ENCODE peak calls at places on chromosomes 4 and X, in seven cellular contexts. One of them, this sample, is unnamed.

GRCh38 chr4:89000844-89001360 is 56.1 kb downstream of the FAM13A start:
- DNase-seq in IMR-90: peak; percentile 60
- DNase-seq in cardiac muscle cell: no peak
- DNase-seq in dorsolateral prefrontal cortex: no peak
- DNase-seq in effector memory CD4-positive, alpha-beta T cell: no peak
- DNase-seq in pancreas: no peak
- DNase-seq in A549: peak; percentile 60
- DNase-seq in this sample: no peak

GRCh38 chr4:179307297-179308136 is 1865.3 kb upstream of the AGA start:
- DNase-seq in cardiac muscle cell: peak; percentile 56
- DNase-seq in pancreas: peak; percentile 29
- DNase-seq in dorsolateral prefrontal cortex: no peak
- DNase-seq in IMR-90: peak; percentile 23
- DNase-seq in A549: peak; percentile 13
- DNase-seq in effector memory CD4-positive, alpha-beta T cell: no peak
- DNase-seq in this sample: no peak

GRCh38 chr4:86977621-86978184 is 42.9 kb downstream of the AFF1 start:
- DNase-seq in dorsolateral prefrontal cortex: no peak
- DNase-seq in IMR-90: peak; percentile 76
- DNase-seq in pancreas: no peak
- DNase-seq in A549: peak; percentile 90
- DNase-seq in effector memory CD4-positive, alpha-beta T cell: no peak
- DNase-seq in cardiac muscle cell: no peak
- DNase-seq in this sample: no peak

GRCh38 chrX:53256446-53257041 is 24.8 kb downstream of the IQSEC2 start:
- DNase-seq in effector memory CD4-positive, alpha-beta T cell: no peak
- DNase-seq in dorsolateral prefrontal cortex: no peak
- DNase-seq in A549: no peak
- DNase-seq in IMR-90: no peak
- DNase-seq in pancreas: no peak
- DNase-seq in cardiac muscle cell: no peak
- DNase-seq in this sample: no peak

GRCh38 chrX:124086411-124086810 is 124.9 kb downstream of the STAG2 start:
- DNase-seq in effector memory CD4-positive, alpha-beta T cell: no peak
- DNase-seq in dorsolateral prefrontal cortex: no peak
- DNase-seq in pancreas: no peak
- DNase-seq in cardiac muscle cell: no peak
- DNase-seq in IMR-90: no peak
- DNase-seq in A549: no peak
- DNase-seq in this sample: no peak

GRCh38 chr4:73922766-73923630 is 53.8 kb downstream of the CXCL1 start:
- DNase-seq in pancreas: no peak
- DNase-seq in effector memory CD4-positive, alpha-beta T cell: no peak
- DNase-seq in A549: peak; percentile 47
- DNase-seq in cardiac muscle cell: no peak
- DNase-seq in IMR-90: peak; percentile 59
- DNase-seq in dorsolateral prefrontal cortex: no peak
- DNase-seq in this sample: no peak

GRCh38 chrX:23887918-23888317 is 19.8 kb downstream of the APOO start:
- DNase-seq in cardiac muscle cell: no peak
- DNase-seq in A549: no peak
- DNase-seq in pancreas: no peak
- DNase-seq in effector memory CD4-positive, alpha-beta T cell: no peak
- DNase-seq in IMR-90: no peak
- DNase-seq in dorsolateral prefrontal cortex: no peak
- DNase-seq in this sample: no peak

GRCh38 chr4:80036949-80037348 is 36.1 kb downstream of the ANTXR2 start:
- DNase-seq in A549: no peak
- DNase-seq in dorsolateral prefrontal cortex: no peak
- DNase-seq in pancreas: no peak
- DNase-seq in effector memory CD4-positive, alpha-beta T cell: no peak
- DNase-seq in cardiac muscle cell: peak; percentile 66
- DNase-seq in IMR-90: peak; percentile 77
- DNase-seq in this sample: no peak

GRCh38 chr4:58061967-58062366 is 951.8 kb upstream of the IGFBP7 start:
- DNase-seq in effector memory CD4-positive, alpha-beta T cell: no peak
- DNase-seq in pancreas: no peak
- DNase-seq in A549: peak; percentile 4
- DNase-seq in IMR-90: no peak
- DNase-seq in cardiac muscle cell: no peak
- DNase-seq in dorsolateral prefrontal cortex: no peak
- DNase-seq in this sample: no peak

GRCh38 chrX:121496966-121497365 is 449.6 kb downstream of the GLUD2 start:
- DNase-seq in A549: no peak
- DNase-seq in dorsolateral prefrontal cortex: no peak
- DNase-seq in pancreas: no peak
- DNase-seq in effector memory CD4-positive, alpha-beta T cell: no peak
- DNase-seq in cardiac muscle cell: no peak
- DNase-seq in IMR-90: no peak
- DNase-seq in this sample: no peak

GRCh38 chrX:9374537-9374936 is 90.3 kb upstream of the TBL1X start:
- DNase-seq in dorsolateral prefrontal cortex: no peak
- DNase-seq in pancreas: no peak
- DNase-seq in effector memory CD4-positive, alpha-beta T cell: no peak
- DNase-seq in IMR-90: no peak
- DNase-seq in cardiac muscle cell: no peak
- DNase-seq in A549: no peak
- DNase-seq in this sample: no peak

GRCh38 chr4:149223659-149224058 is 592.0 kb downstream of the IQCM start:
- DNase-seq in cardiac muscle cell: no peak
- DNase-seq in pancreas: no peak
- DNase-seq in effector memory CD4-positive, alpha-beta T cell: no peak
- DNase-seq in dorsolateral prefrontal cortex: no peak
- DNase-seq in A549: no peak
- DNase-seq in IMR-90: peak; percentile 56
- DNase-seq in this sample: no peak

GRCh38 chr4:23888421-23889319 is 1.2 kb downstream of the PPARGC1A start:
- DNase-seq in IMR-90: peak; percentile 52
- DNase-seq in pancreas: no peak
- DNase-seq in dorsolateral prefrontal cortex: no peak
- DNase-seq in A549: no peak
- DNase-seq in effector memory CD4-positive, alpha-beta T cell: no peak
- DNase-seq in cardiac muscle cell: peak; percentile 83
- DNase-seq in this sample: no peak

GRCh38 chr4:157265281-157265680 is 44.8 kb downstream of the GRIA2 start:
- DNase-seq in effector memory CD4-positive, alpha-beta T cell: no peak
- DNase-seq in IMR-90: no peak
- DNase-seq in cardiac muscle cell: peak; percentile 40
- DNase-seq in dorsolateral prefrontal cortex: no peak
- DNase-seq in pancreas: no peak
- DNase-seq in A549: no peak
- DNase-seq in this sample: no peak

GRCh38 chr4:89365375-89366170 is 58.0 kb upstream of the GPRIN3 start:
- DNase-seq in pancreas: no peak
- DNase-seq in effector memory CD4-positive, alpha-beta T cell: no peak
- DNase-seq in A549: peak; percentile 2
- DNase-seq in IMR-90: no peak
- DNase-seq in cardiac muscle cell: no peak
- DNase-seq in dorsolateral prefrontal cortex: no peak
- DNase-seq in this sample: no peak

GRCh38 chr4:107890779-107891178 is 40.6 kb upstream of the CYP2U1 start:
- DNase-seq in IMR-90: no peak
- DNase-seq in cardiac muscle cell: no peak
- DNase-seq in pancreas: no peak
- DNase-seq in A549: no peak
- DNase-seq in effector memory CD4-positive, alpha-beta T cell: no peak
- DNase-seq in dorsolateral prefrontal cortex: no peak
- DNase-seq in this sample: no peak

GRCh38 chrX:12223650-12224049 is 85.4 kb downstream of the FRMPD4 start:
- DNase-seq in dorsolateral prefrontal cortex: no peak
- DNase-seq in effector memory CD4-positive, alpha-beta T cell: no peak
- DNase-seq in IMR-90: peak; percentile 64
- DNase-seq in cardiac muscle cell: no peak
- DNase-seq in pancreas: no peak
- DNase-seq in A549: peak; percentile 23
- DNase-seq in this sample: no peak

GRCh38 chr4:40721730-40722171 is 28.0 kb upstream of the NSUN7 start:
- DNase-seq in IMR-90: peak; percentile 58
- DNase-seq in effector memory CD4-positive, alpha-beta T cell: no peak
- DNase-seq in cardiac muscle cell: no peak
- DNase-seq in pancreas: no peak
- DNase-seq in A549: peak; percentile 51
- DNase-seq in dorsolateral prefrontal cortex: no peak
- DNase-seq in this sample: no peak

DNA sequence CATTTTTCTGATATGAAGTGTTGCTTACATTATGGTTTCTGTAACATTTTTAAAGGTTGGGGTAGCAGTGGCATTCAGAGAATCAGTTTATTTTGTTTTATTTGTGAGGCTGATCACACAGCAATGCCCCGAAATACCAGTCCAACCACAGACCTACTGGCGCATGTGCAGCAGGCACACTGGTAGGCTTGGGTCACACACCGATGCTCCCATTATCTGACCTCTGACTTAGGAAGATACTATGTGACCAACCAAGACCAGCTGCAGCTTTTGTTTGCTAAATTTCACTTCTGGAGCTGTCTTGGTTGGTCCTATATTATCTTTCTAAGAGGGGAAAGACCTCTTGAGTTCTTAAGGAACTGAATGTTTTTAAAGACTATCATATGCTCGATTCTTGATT is 18.7 kb downstream of the PGM2 start:
- DNase-seq in A549: no peak
- DNase-seq in IMR-90: no peak
- DNase-seq in cardiac muscle cell: no peak
- DNase-seq in effector memory CD4-positive, alpha-beta T cell: no peak
- DNase-seq in dorsolateral prefrontal cortex: no peak
- DNase-seq in pancreas: no peak
- DNase-seq in this sample: no peak
- H3K27ac ChIP-seq in A549: no peak overlapping the region
- H3K27ac ChIP-seq in IMR-90: no peak overlapping the region
- H3K27ac ChIP-seq in cardiac muscle cell: no peak overlapping the region
- H3K27ac ChIP-seq in effector memory CD4-positive, alpha-beta T cell: no peak overlapping the region
- H3K27ac ChIP-seq in dorsolateral prefrontal cortex: no peak overlapping the region
- H3K27ac ChIP-seq in pancreas: no peak overlapping the region
- H3K27ac ChIP-seq in this sample: no peak overlapping the region

DNA sequence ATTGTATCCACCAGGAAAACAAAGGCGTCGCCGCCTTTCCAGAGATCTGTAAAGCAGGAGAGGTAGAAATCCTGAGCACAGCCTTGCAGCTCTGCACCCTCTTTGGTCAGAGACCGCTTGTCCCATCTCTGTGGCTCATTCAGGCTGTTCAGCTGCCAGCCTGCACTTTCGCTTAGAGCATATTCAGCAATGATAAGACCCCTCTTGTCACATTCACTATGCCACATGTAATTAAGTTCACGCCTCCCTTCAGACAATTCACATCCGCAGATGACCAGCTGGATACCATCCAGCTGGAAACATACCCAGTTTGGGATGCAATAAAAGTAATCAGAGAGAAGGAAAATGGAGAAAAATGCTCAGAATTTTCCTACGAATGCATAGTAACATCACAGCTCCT is 335.4 kb downstream of the UNC5C start:
- DNase-seq in IMR-90: no peak
- DNase-seq in A549: no peak
- DNase-seq in pancreas: no peak
- DNase-seq in dorsolateral prefrontal cortex: no peak
- DNase-seq in cardiac muscle cell: peak; percentile 18
- DNase-seq in effector memory CD4-positive, alpha-beta T cell: no peak
- DNase-seq in this sample: peak; percentile 28
- H3K27ac ChIP-seq in IMR-90: no peak overlapping the region
- H3K27ac ChIP-seq in A549: no peak overlapping the region
- H3K27ac ChIP-seq in pancreas: no peak overlapping the region
- H3K27ac ChIP-seq in dorsolateral prefrontal cortex: peak overlapping the region; percentile 63
- H3K27ac ChIP-seq in cardiac muscle cell: no peak overlapping the region
- H3K27ac ChIP-seq in effector memory CD4-positive, alpha-beta T cell: no peak overlapping the region
- H3K27ac ChIP-seq in this sample: peak overlapping the region; percentile 84

GRCh38 chrX:3250946-3251345 is 95.5 kb downstream of the MXRA5 start:
- DNase-seq in A549: no peak
- DNase-seq in pancreas: no peak
- DNase-seq in effector memory CD4-positive, alpha-beta T cell: no peak
- DNase-seq in dorsolateral prefrontal cortex: no peak
- DNase-seq in cardiac muscle cell: no peak
- DNase-seq in IMR-90: peak; percentile 32
- DNase-seq in this sample: no peak

GRCh38 chrX:3244203-3244743 is 102.2 kb downstream of the MXRA5 start:
- DNase-seq in A549: no peak
- DNase-seq in IMR-90: peak; percentile 91
- DNase-seq in pancreas: no peak
- DNase-seq in cardiac muscle cell: no peak
- DNase-seq in dorsolateral prefrontal cortex: no peak
- DNase-seq in effector memory CD4-positive, alpha-beta T cell: no peak
- DNase-seq in this sample: no peak

DNA sequence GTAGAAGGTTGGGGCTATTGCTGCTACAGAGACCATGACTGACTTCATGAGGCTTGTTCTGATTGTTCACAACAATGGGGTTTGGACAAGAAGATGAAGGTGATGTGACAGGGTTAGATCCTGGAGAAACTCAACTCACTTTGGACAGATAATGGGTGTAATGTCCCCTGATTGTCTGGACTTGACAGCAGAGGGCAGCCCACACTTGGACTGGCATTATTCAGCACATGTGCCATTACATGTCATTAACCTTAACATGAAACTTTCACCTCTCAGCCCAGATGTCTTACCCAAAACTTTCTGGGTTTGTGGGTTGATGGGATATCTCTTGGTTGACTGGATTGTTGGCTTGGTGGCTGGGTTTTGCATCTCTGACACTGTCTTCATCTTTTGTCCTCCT is 101.5 kb downstream of the MXRA5 start:
- DNase-seq in cardiac muscle cell: no peak
- DNase-seq in pancreas: no peak
- DNase-seq in dorsolateral prefrontal cortex: no peak
- DNase-seq in A549: peak; percentile 5
- DNase-seq in effector memory CD4-positive, alpha-beta T cell: no peak
- DNase-seq in IMR-90: no peak
- DNase-seq in this sample: no peak
- H3K27ac ChIP-seq in cardiac muscle cell: no peak overlapping the region
- H3K27ac ChIP-seq in pancreas: no peak overlapping the region
- H3K27ac ChIP-seq in dorsolateral prefrontal cortex: no peak overlapping the region
- H3K27ac ChIP-seq in A549: no peak overlapping the region
- H3K27ac ChIP-seq in effector memory CD4-positive, alpha-beta T cell: no peak overlapping the region
- H3K27ac ChIP-seq in IMR-90: peak overlapping the region; percentile 78
- H3K27ac ChIP-seq in this sample: no peak overlapping the region

DNA sequence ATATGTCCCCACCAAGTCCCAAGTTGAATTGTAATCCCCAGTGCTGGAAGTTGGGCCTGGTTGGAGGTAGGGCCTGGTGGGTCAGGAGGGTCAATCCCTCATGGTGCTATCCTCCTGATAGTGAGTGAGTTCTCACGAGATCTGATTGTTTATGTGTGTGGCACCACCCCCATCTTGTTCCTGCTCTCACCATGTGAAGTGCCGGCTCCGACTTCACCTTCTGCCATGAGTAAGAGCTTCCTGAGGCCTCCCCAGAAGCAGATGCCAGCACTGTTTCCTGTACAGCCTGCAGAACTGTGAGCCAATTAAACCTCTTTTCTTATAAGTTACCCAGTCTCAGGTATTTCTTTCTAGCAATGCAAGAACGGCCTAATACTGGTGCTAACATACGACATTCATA is 22.7 kb upstream of the TMEM33 start:
- DNase-seq in effector memory CD4-positive, alpha-beta T cell: no peak
- DNase-seq in dorsolateral prefrontal cortex: no peak
- DNase-seq in cardiac muscle cell: no peak
- DNase-seq in A549: no peak
- DNase-seq in pancreas: no peak
- DNase-seq in IMR-90: no peak
- DNase-seq in this sample: no peak
- H3K27ac ChIP-seq in effector memory CD4-positive, alpha-beta T cell: no peak overlapping the region
- H3K27ac ChIP-seq in dorsolateral prefrontal cortex: no peak overlapping the region
- H3K27ac ChIP-seq in cardiac muscle cell: no peak overlapping the region
- H3K27ac ChIP-seq in A549: no peak overlapping the region
- H3K27ac ChIP-seq in pancreas: no peak overlapping the region
- H3K27ac ChIP-seq in IMR-90: no peak overlapping the region
- H3K27ac ChIP-seq in this sample: no peak overlapping the region